ENCODE peak calls at places on chromosomes 7 and 10, in six cellular contexts. Y is glomerular endothelial cell, N is T47D, A is NCI-H748 treated with DMSO at 0.1 percent for 48 hours, E is RWPE2, P is neural progenitor cell. W is an unnamed sample.

GRCh38 chr7:54546081-54546985 is 4.2 kb downstream of the VSTM2A start:
- DNase-seq in Y (no peak), N (peak), A (peak), E (no peak), P (peak), W (peak)

GRCh38 chr10:124183617-124184016 is 90.2 kb upstream of the CHST15 start:
- DNase-seq in Y (no peak), N (no peak), A (no peak), E (no peak), P (no peak), W (no peak)

GRCh38 chr10:49518982-49519578 is 19.8 kb downstream of the ERCC6 start:
- DNase-seq in Y (no peak), N (peak), A (peak), E (no peak), P (peak), W (peak)

GRCh38 chr10:80280071-80280800 is 9.2 kb downstream of the MAT1A start:
- DNase-seq in Y (no peak), N (no peak), A (no peak), E (no peak), P (no peak), W (no peak)

GRCh38 chr7:35727571-35727970 is 32.6 kb upstream of the HERPUD2 start:
- DNase-seq in Y (no peak), N (no peak), A (no peak), E (no peak), P (no peak), W (peak)

GRCh38 chr7:101542527-101543241 is 86.4 kb downstream of the MYL10 start:
- DNase-seq in Y (no peak), N (peak), A (peak), E (no peak), P (peak), W (peak)

GRCh38 chr10:118272090-118272775 is 69.9 kb downstream of the FAM204A start:
- DNase-seq in Y (no peak), N (peak), A (no peak), E (no peak), P (peak), W (peak)

GRCh38 chr7:85114342-85114741 is 72.5 kb downstream of the SEMA3D start:
- DNase-seq in Y (no peak), N (no peak), A (no peak), E (no peak), P (no peak), W (peak)

GRCh38 chr7:121328508-121329459 is at the start of gene WNT16:
- DNase-seq in Y (no peak), N (no peak), A (no peak), E (no peak), P (peak), W (peak)

GRCh38 chr7:16399265-16399801 is 22.0 kb downstream of the CRPPA start:
- DNase-seq in Y (no peak), N (no peak), A (no peak), E (no peak), P (no peak), W (no peak)

GRCh38 chr7:51229620-51230323 is 86.8 kb downstream of the COBL start:
- DNase-seq in Y (no peak), N (no peak), A (no peak), E (no peak), P (no peak), W (no peak)

GRCh38 chr7:114786455-114786854 is 135.4 kb upstream of the MDFIC start:
- DNase-seq in Y (no peak), N (no peak), A (no peak), E (no peak), P (no peak), W (no peak)

GRCh38 chr10:132489704-132490534 is 47.7 kb upstream of the INPP5A start:
- DNase-seq in Y (no peak), N (no peak), A (no peak), E (peak), P (no peak), W (no peak)

GRCh38 chr7:156783864-156784263 is 109.1 kb downstream of the LMBR1 start:
- DNase-seq in Y (no peak), N (no peak), A (no peak), E (no peak), P (no peak), W (no peak)

GRCh38 chr10:87720665-87721064 is 61.0 kb downstream of the PAPSS2 start:
- DNase-seq in Y (no peak), N (no peak), A (no peak), E (no peak), P (no peak), W (no peak)

GRCh38 chr7:47940482-47941001 is 7.7 kb downstream of the PKD1L1 start:
- DNase-seq in Y (no peak), N (no peak), A (no peak), E (no peak), P (no peak), W (peak)